ENCODE peak calls at places on chromosome 6, in ten cellular contexts. O, Z, N, D, K, B, U, M, R and W are unnamed samples.

GRCh38 chr6:15661815-15662245 is 998 bp downstream of the DTNBP1 start:
- DNase-seq in R (no peak), D (no peak), O (no peak), M (no peak), U (peak), K (no peak), Z (no peak), N (no peak), B (no peak), W (no peak)

GRCh38 chr6:97462944-97463343 is 179.9 kb upstream of the MMS22L start:
- DNase-seq in K (no peak), R (no peak), D (no peak), M (no peak), N (no peak), O (no peak), Z (no peak), B (no peak), U (no peak), W (no peak)

GRCh38 chr6:70221025-70221714 is 81.7 kb downstream of the COL9A1 start:
- DNase-seq in N (no peak), K (no peak), R (no peak), M (peak), Z (no peak), U (peak), D (peak), O (no peak), B (peak), W (peak)

GRCh38 chr6:6915813-6916547 is 191.8 kb upstream of the RREB1 start:
- DNase-seq in U (no peak), B (peak), D (peak), K (peak), O (no peak), Z (no peak), M (peak), N (no peak), R (peak), W (peak)

GRCh38 chr6:3405182-3405518 is 51.7 kb downstream of the SLC22A23 start:
- DNase-seq in U (no peak), O (no peak), N (no peak), M (no peak), K (no peak), R (no peak), Z (no peak), B (peak), D (no peak), W (peak)

GRCh38 chr6:53128842-53129241 is 19.8 kb downstream of the GCM1 start:
- DNase-seq in U (no peak), O (no peak), B (peak), R (no peak), D (no peak), K (no peak), M (peak), N (peak), Z (no peak), W (no peak)

GRCh38 chr6:83193747-83194582 is 808 bp downstream of the RWDD2A start:
- DNase-seq in U (peak), Z (no peak), B (peak), O (no peak), M (peak), R (peak), N (no peak), K (peak), D (no peak), W (no peak)

GRCh38 chr6:138410972-138411667 is 7.1 kb downstream of the HEBP2 start:
- DNase-seq in O (no peak), B (no peak), D (no peak), M (peak), Z (no peak), U (no peak), K (no peak), N (peak), R (no peak), W (peak)

GRCh38 chr6:37218501-37218900 is 39.1 kb upstream of the TBC1D22B start:
- DNase-seq in U (no peak), R (no peak), K (no peak), D (no peak), Z (no peak), O (no peak), B (no peak), N (no peak), M (no peak), W (no peak)

GRCh38 chr6:168301648-168302398 is 17.8 kb downstream of the DACT2 start:
- DNase-seq in O (no peak), U (no peak), M (no peak), B (no peak), Z (no peak), R (no peak), K (no peak), N (no peak), D (no peak), W (peak)

GRCh38 chr6:38436726-38437465 is 202.8 kb downstream of the BTBD9 start:
- DNase-seq in Z (no peak), R (no peak), B (peak), K (no peak), D (peak), U (no peak), O (no peak), N (peak), M (peak), W (peak)

GRCh38 chr6:36642913-36643817 is 35.3 kb upstream of the CDKN1A start:
- DNase-seq in O (no peak), B (peak), N (no peak), Z (peak), K (peak), M (peak), U (no peak), R (peak), D (peak), W (peak)

GRCh38 chr6:159499034-159499433 is 194.0 kb downstream of the SOD2 start:
- DNase-seq in K (no peak), N (no peak), U (no peak), B (no peak), O (no peak), R (no peak), M (no peak), D (no peak), Z (no peak), W (no peak)

GRCh38 chr6:157961116-157961515 is 20.5 kb upstream of the SYNJ2 start:
- DNase-seq in K (no peak), R (no peak), O (no peak), M (no peak), N (no peak), U (no peak), D (no peak), Z (no peak), B (no peak), W (no peak)

GRCh38 chr6:163405412-163406309 is 8.9 kb upstream of the QKI start:
- DNase-seq in R (peak), D (no peak), O (no peak), M (peak), K (peak), Z (no peak), U (no peak), B (peak), N (no peak), W (peak)

GRCh38 chr6:130020892-130021483 is 2.6 kb downstream of the L3MBTL3 start:
- DNase-seq in D (peak), M (peak), Z (peak), B (peak), N (peak), O (peak), R (peak), U (peak), K (peak), W (peak)

GRCh38 chr6:159151266-159151855 is 17.8 kb upstream of the FNDC1 start:
- DNase-seq in B (peak), D (no peak), U (peak), N (peak), R (peak), O (no peak), Z (peak), M (peak), K (peak), W (peak)

GRCh38 chr6:169724554-169725269 is 412 bp upstream of the PHF10 start:
- DNase-seq in O (no peak), K (peak), Z (no peak), M (peak), B (peak), U (peak), N (no peak), D (no peak), R (peak), W (no peak)

GRCh38 chr6:142566628-142567396 is 265.0 kb downstream of the ADGRG6 start:
- DNase-seq in B (peak), K (peak), U (peak), R (peak), N (no peak), M (peak), D (peak), O (no peak), Z (peak), W (peak)

GRCh38 chr6:163986313-163986712 is 571.8 kb downstream of the QKI start:
- DNase-seq in O (no peak), R (no peak), K (no peak), M (peak), B (no peak), D (no peak), Z (no peak), N (no peak), U (no peak), W (peak)

GRCh38 chr6:158698876-158699440 is 49.1 kb downstream of the SYTL3 start:
- DNase-seq in O (no peak), D (no peak), R (no peak), K (no peak), B (no peak), Z (no peak), M (peak), U (no peak), N (no peak), W (peak)

GRCh38 chr6:84344005-84344404 is 116.6 kb upstream of the CEP162 start:
- DNase-seq in B (no peak), K (no peak), Z (no peak), U (no peak), N (no peak), R (no peak), O (no peak), M (no peak), D (no peak), W (no peak)

GRCh38 chr6:1383729-1384548 is 5.4 kb upstream of the FOXF2 start:
- DNase-seq in U (no peak), N (no peak), B (no peak), D (no peak), O (no peak), R (no peak), M (no peak), Z (no peak), K (no peak), W (no peak)

GRCh38 chr6:39818695-39819094 is 26.5 kb downstream of the DAAM2 start:
- DNase-seq in D (no peak), K (no peak), M (peak), R (no peak), O (no peak), N (no peak), Z (no peak), B (peak), U (no peak), W (no peak)

GRCh38 chr6:10749734-10750133 is 2.1 kb downstream of the TMEM14B start:
- DNase-seq in N (no peak), R (no peak), D (no peak), Z (no peak), K (no peak), B (no peak), M (no peak), O (no peak), U (no peak), W (no peak)

GRCh38 chr6:100879317-100879716 is 1.8 kb downstream of the ASCC3 start:
- DNase-seq in U (no peak), M (no peak), N (no peak), Z (no peak), B (no peak), K (no peak), O (no peak), R (no peak), D (no peak), W (no peak)

GRCh38 chr6:163589401-163589800 is 174.9 kb downstream of the QKI start:
- DNase-seq in B (no peak), M (peak), R (no peak), D (peak), N (no peak), Z (no peak), O (no peak), U (no peak), K (no peak), W (no peak)

GRCh38 chr6:169738204-169738971 is 13.0 kb downstream of the DYNLT2 start:
- DNase-seq in D (no peak), M (no peak), O (no peak), B (peak), Z (no peak), N (no peak), R (no peak), U (no peak), K (no peak), W (peak)

GRCh38 chr6:80872194-80872950 is 765.9 kb downstream of the BCKDHB start:
- DNase-seq in D (peak), M (no peak), K (no peak), U (no peak), B (peak), N (no peak), O (no peak), Z (no peak), R (peak), W (peak)

GRCh38 chr6:47160702-47161101 is 118.6 kb upstream of the ADGRF1 start:
- DNase-seq in K (no peak), Z (no peak), U (no peak), O (no peak), R (no peak), B (no peak), D (no peak), M (no peak), N (no peak), W (no peak)

GRCh38 chr6:29530671-29531310 is 28.7 kb downstream of the UBD start:
- DNase-seq in K (peak), N (no peak), R (no peak), M (no peak), B (no peak), Z (no peak), D (no peak), U (no peak), O (no peak), W (no peak)

GRCh38 chr6:29529956-29530355 is 29.6 kb downstream of the UBD start:
- DNase-seq in O (no peak), K (peak), Z (no peak), U (no peak), B (no peak), N (no peak), R (no peak), M (no peak), D (no peak), W (no peak)

GRCh38 chr6:29528988-29529560 is 30.5 kb downstream of the UBD start:
- DNase-seq in D (no peak), O (no peak), N (no peak), Z (no peak), B (no peak), K (peak), R (no peak), M (no peak), U (no peak), W (no peak)

GRCh38 chr6:29532320-29532951 is 27.1 kb downstream of the UBD start:
- DNase-seq in R (no peak), M (no peak), Z (no peak), D (no peak), K (peak), U (no peak), O (no peak), N (no peak), B (no peak), W (no peak)

GRCh38 chr6:29531668-29532067 is 27.9 kb downstream of the UBD start:
- DNase-seq in D (no peak), N (no peak), M (no peak), O (no peak), Z (no peak), K (no peak), R (no peak), U (no peak), B (no peak), W (no peak)
- TF ChIP-seq CTCF in D (no peak), N (no peak), M (no peak), O (no peak), Z (no peak), K (no peak), R (no peak), U (no peak), B (no peak), W (no peak)

DNA sequence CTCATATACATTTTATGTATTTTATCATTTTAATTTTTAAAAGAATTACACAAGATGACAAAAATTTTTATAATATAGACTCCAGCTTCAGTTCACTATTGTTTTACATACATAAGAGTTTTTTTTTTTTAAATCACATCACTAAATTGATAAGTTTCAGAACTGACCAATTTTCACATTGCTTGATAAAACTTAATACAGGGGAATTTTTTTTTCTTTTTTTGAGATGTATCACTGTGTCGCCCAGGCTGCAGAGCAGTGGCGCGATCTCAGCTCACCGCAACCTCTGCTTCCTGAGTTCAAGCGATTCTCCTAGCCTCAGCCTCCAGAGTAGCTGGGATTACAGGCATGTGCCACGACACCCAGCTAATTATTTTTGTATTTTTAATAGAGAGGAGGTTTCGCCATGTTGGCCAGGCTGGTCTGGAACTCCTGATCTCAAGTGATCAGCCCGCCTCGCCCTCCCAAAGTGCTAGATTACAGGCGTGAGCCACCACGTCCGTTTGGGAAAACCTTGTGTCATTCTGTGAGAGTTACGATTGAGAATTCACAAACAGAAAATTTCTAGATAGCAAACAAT is 36.6 kb upstream of the BTN3A2 start:
- DNase-seq in M (no peak), R (no peak), K (no peak), Z (no peak), U (peak), N (no peak), O (no peak), B (no peak), D (no peak), W (no peak)
- H3K4me3 ChIP-seq in M (peak), R (no peak), K (no peak), Z (peak), U (peak), N (peak), O (no peak), B (no peak), D (peak), W (peak)

GRCh38 chr6:13328076-13328874 is at the start of gene TBC1D7:
- DNase-seq in N (peak), B (peak), M (peak), O (peak), R (peak), K (peak), D (peak), U (peak), Z (peak), W (peak)
- TF ChIP-seq CTCF in N (no peak), B (peak), M (peak), O (peak), R (no peak), K (no peak), D (peak), U (no peak), Z (no peak), W (peak)

DNA sequence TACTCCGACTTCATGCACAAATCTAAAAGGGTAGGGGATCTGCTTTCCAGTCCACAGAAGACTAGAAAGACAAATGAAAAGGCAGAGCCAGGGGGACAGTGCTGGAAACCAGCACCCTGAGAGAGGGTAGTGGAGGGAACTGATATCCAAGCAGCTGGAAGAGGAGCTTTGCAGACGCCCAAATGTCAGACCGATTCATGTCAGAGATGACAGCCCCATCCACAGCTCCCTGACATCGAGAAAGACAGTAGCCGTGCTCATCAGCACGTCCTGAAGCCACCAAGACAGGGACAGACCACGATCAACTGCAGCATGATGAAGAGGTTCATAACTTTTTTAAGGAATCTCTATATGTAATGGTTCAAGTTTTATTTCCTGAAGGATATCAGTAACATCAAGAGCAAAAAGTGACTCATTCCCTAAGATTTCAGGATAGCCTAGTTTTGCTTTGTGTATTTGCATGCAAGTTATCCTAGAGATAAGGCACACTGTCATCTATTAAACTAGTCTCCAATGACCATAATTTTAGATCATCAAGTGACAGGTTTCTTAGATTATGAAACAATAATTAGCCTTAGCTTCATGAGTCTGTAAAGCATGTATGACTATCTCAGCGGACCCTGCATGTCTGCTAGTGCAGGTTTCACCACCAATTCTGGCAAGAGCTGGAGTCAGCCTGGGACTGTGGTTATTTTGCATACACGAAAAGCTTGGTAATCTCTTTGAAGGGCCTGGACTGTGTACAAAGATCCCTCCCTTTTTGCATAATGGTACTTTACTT is 43.0 kb downstream of the PRDM1 start:
- DNase-seq in N (no peak), M (peak), Z (peak), K (no peak), U (peak), O (no peak), B (peak), R (no peak), D (peak), W (peak)
- H3K4me3 ChIP-seq in N (peak), M (no peak), Z (no peak), K (no peak), U (no peak), O (no peak), B (no peak), R (no peak), D (no peak), W (no peak)